ENCODE peak calls at places on chromosomes 5 and 9, in ten cellular contexts. D is fibroblast of pulmonary artery; E is foreskin fibroblast; C is nephron progenitor cell; O is activated CD8-positive, alpha-beta T cell treated with anti-CD3 and anti-CD28 coated beads for 36 hours; M is endothelial cell of umbilical vein; H is B cell; X is tibial nerve; W is epithelial cell of esophagus; I is uterus. V is an unnamed sample.

GRCh38 chr5:150648294-150649107 is 8.0 kb downstream of the SYNPO start:
- DNase-seq in C (no peak), E (no peak), I (no peak), D (no peak), O (no peak), W (no peak), M (no peak), X (no peak), H (no peak), V (no peak)

GRCh38 chr5:119706049-119706448 is 76.7 kb downstream of the FAM170A start:
- DNase-seq in X (no peak), H (no peak), O (no peak), C (no peak), M (no peak), W (no peak), E (no peak), D (no peak), I (no peak), V (no peak)

GRCh38 chr9:121663591-121663990 is 12.2 kb downstream of the DAB2IP start:
- DNase-seq in W (no peak), E (no peak), I (no peak), D (no peak), C (no peak), X (no peak), M (no peak), H (no peak), O (no peak), V (no peak)

GRCh38 chr9:96581823-96582598 is 37.6 kb downstream of the CDC14B start:
- DNase-seq in I (no peak), H (no peak), C (no peak), X (no peak), O (no peak), D (no peak), E (no peak), W (peak; percentile 38), M (no peak), V (no peak)

GRCh38 chr5:55534436-55535198 is at the start of gene PLPP1:
- DNase-seq in H (peak; percentile 83), E (peak; percentile 88), D (peak; percentile 90), X (peak; percentile 79), O (peak; percentile 84), W (peak; percentile 90), C (peak; percentile 94), M (peak; percentile 92), I (peak; percentile 95), V (peak; percentile 92)

GRCh38 chr9:70113403-70114022 is 69.9 kb downstream of the MAMDC2 start:
- DNase-seq in D (peak; percentile 78), I (peak; percentile 62), M (peak; percentile 70), X (peak; percentile 66), C (peak; percentile 40), W (peak; percentile 79), O (peak; percentile 48), H (no peak), E (peak; percentile 58), V (no peak)

GRCh38 chr5:14475013-14475412 is 106.6 kb upstream of the OTULINL start:
- DNase-seq in H (no peak), I (no peak), M (no peak), O (no peak), E (no peak), W (peak; percentile 95), D (no peak), C (no peak), X (no peak), V (no peak)

GRCh38 chr5:72498284-72498683 is 8.9 kb downstream of the ZNF366 start:
- DNase-seq in E (no peak), I (no peak), O (no peak), C (no peak), W (peak; percentile 45), M (peak; percentile 67), D (peak; percentile 65), X (no peak), H (no peak), V (no peak)

GRCh38 chr5:139517683-139518564 is 35.4 kb upstream of the STING1 start:
- DNase-seq in W (peak; percentile 79), X (peak; percentile 95), O (peak; percentile 91), M (peak; percentile 90), H (peak; percentile 85), C (peak; percentile 95), E (peak; percentile 78), D (peak; percentile 86), I (peak; percentile 96), V (peak; percentile 96)

GRCh38 chr9:124783830-124784229 is 6.9 kb downstream of the OLFML2A start:
- DNase-seq in W (no peak), D (no peak), C (no peak), M (no peak), H (no peak), X (no peak), I (no peak), E (no peak), O (no peak), V (no peak)

GRCh38 chr5:80655231-80655784 is 525 bp upstream of the DHFR start:
- DNase-seq in H (no peak), I (no peak), X (no peak), E (no peak), D (peak; percentile 30), O (no peak), C (no peak), M (no peak), W (peak; percentile 33), V (no peak)

DNA sequence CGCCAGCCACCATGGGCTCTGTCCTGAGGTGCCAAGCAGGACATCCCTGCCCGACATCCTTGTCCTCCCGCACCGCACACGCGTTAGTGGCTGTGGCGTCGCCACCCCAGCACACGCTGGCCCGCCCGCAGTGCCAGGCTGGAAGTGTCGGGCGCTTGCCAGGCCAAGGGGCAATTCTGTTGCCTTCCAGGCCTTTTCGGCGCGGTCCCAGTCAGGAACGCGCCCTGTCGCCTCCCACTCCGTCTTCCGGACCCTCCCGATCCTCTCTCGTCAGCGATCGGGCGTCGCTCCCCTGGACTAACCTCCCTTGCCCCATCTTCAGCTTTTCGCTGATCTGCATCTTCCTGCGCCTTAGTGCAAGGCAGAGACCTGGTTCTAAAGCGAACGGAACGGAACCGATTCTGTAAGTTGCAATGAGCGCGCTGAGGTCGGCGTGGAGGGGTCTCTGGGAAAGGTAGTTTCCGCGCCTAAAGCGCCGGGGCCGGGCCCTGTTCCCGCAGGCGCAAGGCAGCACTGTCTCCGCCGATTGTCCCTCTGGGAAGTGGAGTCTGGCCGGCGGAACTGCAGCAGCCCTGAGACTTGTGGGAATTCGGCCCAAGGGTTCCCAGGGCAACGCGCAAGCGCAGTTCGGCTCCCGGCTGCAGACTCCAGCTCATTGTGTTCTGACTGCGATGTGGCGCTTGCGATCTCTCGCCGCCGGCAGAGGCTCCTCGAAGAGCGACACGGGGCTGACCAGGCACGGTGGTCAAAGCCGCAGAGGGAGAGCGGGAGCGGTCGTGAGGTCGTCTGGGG is at the start of gene ZNF454:
- DNase-seq in I (peak; percentile 95), X (peak; percentile 67), E (peak; percentile 88), M (peak; percentile 35), W (peak; percentile 85), H (no peak), D (peak; percentile 95), O (no peak), C (peak; percentile 29), V (no peak)
- TF ChIP-seq CTCF in I (no peak), X (no peak), E (no peak), M (no peak), W (no peak), H (no peak), D (no peak), O (no peak), C (no peak), V (no peak)

GRCh38 chr9:77896269-77897245 is 135.1 kb downstream of the GNAQ start:
- DNase-seq in C (no peak), E (no peak), X (no peak), M (peak; percentile 52), O (no peak), I (no peak), D (no peak), H (no peak), W (no peak), V (no peak)

GRCh38 chr9:77893706-77894105 is 137.9 kb downstream of the GNAQ start:
- DNase-seq in C (no peak), M (no peak), H (no peak), W (no peak), I (no peak), E (no peak), D (no peak), O (no peak), X (no peak), V (no peak)

GRCh38 chr9:77899679-77900354 is 131.8 kb downstream of the GNAQ start:
- DNase-seq in O (no peak), M (no peak), H (no peak), I (no peak), C (no peak), X (no peak), E (peak; percentile 56), W (peak; percentile 51), D (peak; percentile 54), V (no peak)

GRCh38 chr9:77898864-77899263 is 132.7 kb downstream of the GNAQ start:
- DNase-seq in D (no peak), H (no peak), I (no peak), E (no peak), X (no peak), W (no peak), M (peak; percentile 48), C (no peak), O (no peak), V (no peak)

DNA sequence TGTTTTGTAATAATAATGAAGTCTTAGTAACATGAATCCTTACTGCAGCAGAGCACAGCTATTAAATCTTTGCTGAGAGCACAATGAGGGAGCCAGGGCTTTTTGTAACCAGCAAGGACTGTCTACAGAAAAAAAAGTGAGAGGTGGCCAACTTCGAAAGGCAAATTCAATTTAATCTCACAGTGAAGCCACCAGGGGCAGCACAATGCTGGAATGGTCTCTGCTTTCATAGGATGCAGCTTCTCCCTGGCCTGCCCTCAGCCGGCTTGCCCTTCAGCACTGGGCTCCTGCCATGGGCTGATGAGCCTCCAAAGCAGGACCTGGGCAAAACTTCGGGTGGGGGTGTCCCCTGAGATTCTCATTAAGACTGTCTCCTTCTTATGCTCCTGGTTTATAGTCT is 134.3 kb downstream of the GNAQ start:
- DNase-seq in M (peak; percentile 24), D (peak; percentile 40), O (no peak), C (no peak), W (no peak), X (no peak), H (no peak), I (peak; percentile 20), E (no peak), V (no peak)
- TF ChIP-seq CTCF in M (peak; percentile 18), D (peak; percentile 37), O (no peak), C (no peak), W (peak; percentile 17), X (no peak), H (no peak), I (peak; percentile 6), E (no peak), V (peak; percentile 45)

DNA sequence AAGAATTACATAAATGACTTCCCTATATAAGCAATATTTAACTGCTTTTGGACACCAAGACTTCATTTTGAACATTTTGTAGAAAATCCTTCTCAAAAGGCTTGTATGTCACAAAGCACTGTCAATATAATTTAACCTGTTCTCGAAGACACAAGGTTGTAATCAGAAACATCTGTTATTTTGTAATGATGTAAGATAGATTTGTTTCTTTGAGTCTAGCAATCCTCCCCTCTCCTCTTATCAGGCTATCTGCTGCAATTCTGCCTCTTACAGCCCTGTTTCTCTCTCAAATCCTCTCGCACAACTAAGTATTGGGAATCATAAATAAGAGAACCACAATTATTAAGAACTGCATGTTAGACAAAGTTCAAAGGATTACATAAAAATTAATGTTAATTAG is 18.6 kb upstream of the TARS1 start:
- DNase-seq in D (no peak), H (no peak), E (no peak), O (no peak), C (no peak), W (no peak), M (no peak), X (no peak), I (no peak), V (no peak)
- TF ChIP-seq CTCF in D (no peak), H (no peak), E (no peak), O (no peak), C (no peak), W (no peak), M (no peak), X (no peak), I (no peak), V (no peak)

GRCh38 chr5:17748196-17748595 is 113.9 kb downstream of the TAF11L14 start:
- DNase-seq in W (peak; percentile 70), E (no peak), C (no peak), H (no peak), I (no peak), X (no peak), M (no peak), D (no peak), O (no peak), V (no peak)
- TF ChIP-seq CTCF in W (no peak), E (no peak), C (no peak), H (no peak), I (no peak), X (no peak), M (no peak), D (no peak), O (no peak), V (no peak)